ENCODE peak calls at places on chromosomes 16 and 17, in four cellular contexts. One of them, this sample, is unnamed.

GRCh38 chr16:24499193-24499814 is 40.1 kb upstream of the RBBP6 start:
- DNase-seq in body of pancreas: peak
- DNase-seq in MM.1S: peak
- DNase-seq in A549: peak
- DNase-seq in this sample: peak

GRCh38 chr17:27530791-27531391 is 74.6 kb downstream of the KSR1 start:
- DNase-seq in body of pancreas: peak
- DNase-seq in MM.1S: no peak
- DNase-seq in A549: peak
- DNase-seq in this sample: no peak

GRCh38 chr17:45705123-45706009 is 78.8 kb upstream of the CRHR1 start:
- DNase-seq in body of pancreas: peak
- DNase-seq in MM.1S: no peak
- DNase-seq in A549: peak
- DNase-seq in this sample: no peak

GRCh38 chr16:48053346-48053745 is 102.4 kb downstream of the ABCC12 start:
- DNase-seq in body of pancreas: no peak
- DNase-seq in MM.1S: no peak
- DNase-seq in A549: no peak
- DNase-seq in this sample: no peak

GRCh38 chr17:21425321-21425720 is 49.2 kb downstream of the KCNJ12 start:
- DNase-seq in body of pancreas: no peak
- DNase-seq in MM.1S: no peak
- DNase-seq in A549: no peak
- DNase-seq in this sample: no peak

GRCh38 chr17:56880133-56880532 is 33.7 kb downstream of the TRIM25 start:
- DNase-seq in body of pancreas: no peak
- DNase-seq in MM.1S: no peak
- DNase-seq in A549: no peak
- DNase-seq in this sample: no peak

GRCh38 chr16:67326472-67327309 is at the start of the genes KCTD19 and LRRC36:
- DNase-seq in body of pancreas: peak
- DNase-seq in MM.1S: no peak
- DNase-seq in A549: peak
- DNase-seq in this sample: peak

GRCh38 chr16:56424791-56425438 is 430 bp downstream of the AMFR start:
- DNase-seq in body of pancreas: peak
- DNase-seq in MM.1S: peak
- DNase-seq in A549: no peak
- DNase-seq in this sample: no peak

GRCh38 chr17:70134042-70134441 is 35.3 kb upstream of the KCNJ2 start:
- DNase-seq in body of pancreas: no peak
- DNase-seq in MM.1S: no peak
- DNase-seq in A549: no peak
- DNase-seq in this sample: no peak

DNA sequence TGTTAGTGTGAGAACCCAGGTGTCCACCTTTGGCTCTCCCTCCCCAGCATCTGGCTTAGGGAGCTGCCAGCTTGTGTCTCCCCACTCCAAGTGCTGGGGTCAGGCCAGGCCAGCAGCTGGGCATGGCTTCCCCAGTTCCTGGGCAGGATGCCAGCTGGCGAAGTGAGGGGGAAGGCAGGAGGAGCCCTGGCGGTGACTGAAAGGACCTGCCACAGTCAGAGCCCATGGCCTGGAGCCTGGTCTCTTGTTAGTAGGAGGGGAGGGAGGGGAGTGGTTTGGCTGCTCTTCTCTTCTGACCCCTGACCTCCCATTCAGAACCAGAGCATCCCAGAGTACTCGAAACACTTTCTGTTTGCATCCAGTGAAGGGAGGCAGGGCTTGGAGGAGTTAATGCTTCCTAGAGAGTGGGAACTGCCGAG is 586 bp downstream of the CHD3 start:
- DNase-seq in body of pancreas: peak
- DNase-seq in MM.1S: no peak
- DNase-seq in A549: peak
- DNase-seq in this sample: no peak
- TF ChIP-seq CTCF in body of pancreas: peak
- TF ChIP-seq CTCF in MM.1S: no peak
- TF ChIP-seq CTCF in A549: no peak
- TF ChIP-seq CTCF in this sample: no peak

DNA sequence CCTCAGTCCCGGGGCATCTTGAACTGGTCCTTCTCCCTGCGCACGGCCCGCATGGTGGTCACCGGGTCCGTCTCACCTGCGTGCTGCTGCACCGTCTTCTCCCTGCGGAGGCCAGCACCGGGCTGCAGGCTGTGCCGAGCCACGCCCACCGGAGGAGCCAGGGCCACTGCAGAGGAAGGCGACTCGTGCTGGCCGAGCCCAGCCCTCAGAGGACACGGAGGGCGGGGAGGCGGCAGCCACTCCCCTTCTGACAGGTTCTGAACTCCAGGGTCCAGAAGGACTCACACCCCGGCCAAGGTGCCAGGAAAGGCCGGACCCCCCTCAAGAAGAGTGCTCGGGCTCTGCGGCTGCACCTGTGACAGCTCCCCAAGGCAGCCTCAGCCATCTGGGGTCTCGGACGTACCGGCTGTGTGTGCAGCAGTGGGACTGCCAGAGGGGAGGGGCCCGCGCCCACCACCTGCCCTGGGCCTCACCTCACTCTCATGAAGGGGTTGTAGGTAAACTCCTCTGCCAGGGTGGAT is 15.8 kb upstream of the IGFALS start:
- DNase-seq in body of pancreas: no peak
- DNase-seq in MM.1S: no peak
- DNase-seq in A549: peak
- DNase-seq in this sample: no peak
- TF ChIP-seq CTCF in body of pancreas: no peak
- TF ChIP-seq CTCF in MM.1S: no peak
- TF ChIP-seq CTCF in A549: no peak
- TF ChIP-seq CTCF in this sample: no peak

DNA sequence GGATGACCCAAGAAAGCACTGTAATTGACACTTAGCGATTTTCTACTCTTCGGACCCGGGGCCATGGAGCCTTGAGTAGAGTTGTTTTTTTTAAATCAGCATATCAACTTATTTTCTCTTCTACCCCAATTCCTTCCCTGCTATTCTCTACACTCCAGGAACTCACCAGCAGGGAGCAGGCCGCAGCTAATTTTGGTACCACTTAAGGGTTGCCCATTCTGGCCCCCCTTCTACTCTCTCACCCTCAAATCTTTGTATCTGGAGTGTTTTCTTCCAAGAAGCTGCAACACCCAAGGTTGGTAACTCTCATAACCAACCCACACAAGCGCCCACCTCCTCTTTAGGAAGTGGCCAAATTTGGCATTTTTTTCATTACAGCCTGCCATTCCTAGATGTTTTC is 5.5 kb upstream of the ERAL1 start:
- DNase-seq in body of pancreas: no peak
- DNase-seq in MM.1S: no peak
- DNase-seq in A549: peak
- DNase-seq in this sample: no peak
- TF ChIP-seq CTCF in body of pancreas: no peak
- TF ChIP-seq CTCF in MM.1S: no peak
- TF ChIP-seq CTCF in A549: no peak
- TF ChIP-seq CTCF in this sample: peak

DNA sequence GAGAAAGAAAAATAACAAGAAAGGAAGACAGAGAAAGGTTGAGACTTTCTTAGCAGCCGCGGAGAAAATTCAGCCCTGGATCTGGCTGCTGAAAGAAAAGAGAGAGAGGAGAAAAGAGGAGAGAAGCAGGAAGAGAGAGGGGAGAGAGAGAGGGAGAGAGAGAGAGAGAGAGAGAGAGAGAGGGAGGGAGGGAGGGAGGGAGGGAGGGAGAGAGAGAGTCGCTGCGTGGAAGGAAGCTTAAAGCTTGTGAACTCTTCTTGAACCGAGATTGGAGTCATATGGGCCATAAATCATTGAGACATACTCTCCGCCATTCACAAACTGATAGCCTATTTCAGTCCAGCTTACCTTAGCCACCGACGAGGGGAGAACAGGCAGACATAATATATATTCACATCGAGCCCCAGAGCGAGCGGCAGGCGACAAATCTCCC is 10.3 kb upstream of the HOXB2 start:
- DNase-seq in body of pancreas: no peak
- DNase-seq in MM.1S: no peak
- DNase-seq in A549: peak
- DNase-seq in this sample: peak
- TF ChIP-seq CTCF in body of pancreas: no peak
- TF ChIP-seq CTCF in MM.1S: no peak
- TF ChIP-seq CTCF in A549: no peak
- TF ChIP-seq CTCF in this sample: no peak

GRCh38 chr17:14301761-14302401 is 1.0 kb downstream of the HS3ST3B1 start:
- DNase-seq in body of pancreas: peak
- DNase-seq in MM.1S: no peak
- DNase-seq in A549: peak
- DNase-seq in this sample: peak

GRCh38 chr17:14299261-14300093 is 1.4 kb upstream of the HS3ST3B1 start:
- DNase-seq in body of pancreas: peak
- DNase-seq in MM.1S: no peak
- DNase-seq in A549: no peak
- DNase-seq in this sample: no peak

GRCh38 chr17:14301279-14301760 is 439 bp downstream of the HS3ST3B1 start:
- DNase-seq in body of pancreas: peak
- DNase-seq in MM.1S: no peak
- DNase-seq in A549: no peak
- DNase-seq in this sample: peak

GRCh38 chr17:14302421-14303099 is 1.7 kb downstream of the HS3ST3B1 start:
- DNase-seq in body of pancreas: peak
- DNase-seq in MM.1S: peak
- DNase-seq in A549: peak
- DNase-seq in this sample: peak

GRCh38 chr17:14300628-14301278 is at the start of gene HS3ST3B1:
- DNase-seq in body of pancreas: peak
- DNase-seq in MM.1S: peak
- DNase-seq in A549: peak
- DNase-seq in this sample: peak
- TF ChIP-seq CTCF in body of pancreas: peak
- TF ChIP-seq CTCF in MM.1S: no peak
- TF ChIP-seq CTCF in A549: no peak
- TF ChIP-seq CTCF in this sample: no peak

GRCh38 chr17:46978489-46979022 is 497 bp downstream of the RPRML start:
- DNase-seq in body of pancreas: peak
- DNase-seq in MM.1S: no peak
- DNase-seq in A549: peak
- DNase-seq in this sample: peak
- TF ChIP-seq CTCF in body of pancreas: no peak
- TF ChIP-seq CTCF in MM.1S: no peak
- TF ChIP-seq CTCF in A549: no peak
- TF ChIP-seq CTCF in this sample: no peak

DNA sequence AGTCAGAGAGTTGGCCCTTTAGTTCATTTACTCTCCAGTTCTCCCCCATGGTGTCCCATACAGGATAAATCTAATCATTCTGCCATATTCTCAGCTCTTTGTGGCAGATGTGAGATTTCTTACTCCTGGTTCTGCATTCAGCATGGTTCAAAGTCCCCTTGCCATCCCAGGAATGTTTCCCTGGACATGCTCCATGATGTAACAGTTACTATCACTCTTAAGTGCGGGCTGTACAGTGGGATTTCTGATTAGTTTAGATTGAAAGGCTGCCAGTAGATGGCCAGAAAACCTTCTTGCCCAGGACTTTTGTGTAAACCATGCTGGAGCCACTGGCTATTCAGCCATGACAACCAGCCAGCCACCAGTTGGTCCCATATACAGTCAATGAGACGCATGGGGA is 10.4 kb downstream of the KRT37 start:
- DNase-seq in body of pancreas: no peak
- DNase-seq in MM.1S: no peak
- DNase-seq in A549: no peak
- DNase-seq in this sample: no peak
- TF ChIP-seq CTCF in body of pancreas: no peak
- TF ChIP-seq CTCF in MM.1S: no peak
- TF ChIP-seq CTCF in A549: no peak
- TF ChIP-seq CTCF in this sample: no peak

GRCh38 chr17:76588182-76588581 is 2.5 kb upstream of the ST6GALNAC2 start:
- DNase-seq in body of pancreas: no peak
- DNase-seq in MM.1S: no peak
- DNase-seq in A549: no peak
- DNase-seq in this sample: no peak

GRCh38 chr17:76585048-76585648 is 512 bp downstream of the ST6GALNAC2 start:
- DNase-seq in body of pancreas: peak
- DNase-seq in MM.1S: no peak
- DNase-seq in A549: no peak
- DNase-seq in this sample: no peak

GRCh38 chr17:76584427-76585047 is 1.1 kb downstream of the ST6GALNAC2 start:
- DNase-seq in body of pancreas: no peak
- DNase-seq in MM.1S: no peak
- DNase-seq in A549: no peak
- DNase-seq in this sample: no peak

GRCh38 chr17:76586741-76587487 is 1.3 kb upstream of the ST6GALNAC2 start:
- DNase-seq in body of pancreas: no peak
- DNase-seq in MM.1S: no peak
- DNase-seq in A549: no peak
- DNase-seq in this sample: peak

GRCh38 chr17:76585649-76586593 is at the start of gene ST6GALNAC2:
- DNase-seq in body of pancreas: peak
- DNase-seq in MM.1S: no peak
- DNase-seq in A549: peak
- DNase-seq in this sample: no peak
- TF ChIP-seq CTCF in body of pancreas: peak
- TF ChIP-seq CTCF in MM.1S: no peak
- TF ChIP-seq CTCF in A549: peak
- TF ChIP-seq CTCF in this sample: peak